ENCODE peak calls at places on chromosomes 11 and 22, in six cellular contexts. H is heart left ventricle; L is naive thymus-derived CD4-positive, alpha-beta T cell; O is IMR-90; I is Peyer's patch; S is mesendoderm. C is an unnamed sample. For H3K36me3, the result is how much of the 10 kb centered on the place peaks cover.

GRCh38 chr22:29011868-29012428 is 49.7 kb downstream of the C22orf31 start:
- DNase-seq in H (no peak), L (no peak), O (no peak), I (no peak), S (no peak), C (no peak)

GRCh38 chr22:23376256-23376655 is 195.9 kb downstream of the BCR start:
- DNase-seq in H (no peak), L (peak), O (no peak), I (peak), S (peak), C (no peak)

GRCh38 chr11:63866211-63866610 is 27.3 kb downstream of the MARK2 start:
- DNase-seq in H (no peak), L (peak), O (peak), I (no peak), S (no peak), C (peak)

GRCh38 chr11:107282195-107282594 is 175.4 kb downstream of the CWF19L2 start:
- DNase-seq in H (no peak), L (no peak), O (no peak), I (no peak), S (no peak), C (no peak)

GRCh38 chr11:103552086-103552485 is 442.9 kb downstream of the DYNC2H1 start:
- DNase-seq in H (no peak), L (no peak), O (no peak), I (no peak), S (no peak), C (no peak)

GRCh38 chr11:63277345-63277943 is 34.0 kb upstream of the SLC22A25 start:
- DNase-seq in H (no peak), L (peak), O (no peak), I (no peak), S (peak), C (no peak)

GRCh38 chr11:9922806-9923205 is 258.9 kb downstream of the SWAP70 start:
- DNase-seq in H (no peak), L (no peak), O (no peak), I (no peak), S (peak), C (no peak)

GRCh38 chr11:66333220-66333877 is 2.9 kb downstream of the RIN1 start:
- DNase-seq in H (no peak), L (no peak), O (no peak), I (no peak), S (no peak), C (no peak)

GRCh38 chr11:14907411-14908213 is 15.6 kb upstream of the CYP2R1 start:
- DNase-seq in H (peak), L (peak), O (peak), I (peak), S (peak), C (peak)

GRCh38 chr22:26585104-26585790 is 4.7 kb downstream of the TPST2 start:
- DNase-seq in H (peak), L (no peak), O (peak), I (no peak), S (no peak), C (peak)

DNA sequence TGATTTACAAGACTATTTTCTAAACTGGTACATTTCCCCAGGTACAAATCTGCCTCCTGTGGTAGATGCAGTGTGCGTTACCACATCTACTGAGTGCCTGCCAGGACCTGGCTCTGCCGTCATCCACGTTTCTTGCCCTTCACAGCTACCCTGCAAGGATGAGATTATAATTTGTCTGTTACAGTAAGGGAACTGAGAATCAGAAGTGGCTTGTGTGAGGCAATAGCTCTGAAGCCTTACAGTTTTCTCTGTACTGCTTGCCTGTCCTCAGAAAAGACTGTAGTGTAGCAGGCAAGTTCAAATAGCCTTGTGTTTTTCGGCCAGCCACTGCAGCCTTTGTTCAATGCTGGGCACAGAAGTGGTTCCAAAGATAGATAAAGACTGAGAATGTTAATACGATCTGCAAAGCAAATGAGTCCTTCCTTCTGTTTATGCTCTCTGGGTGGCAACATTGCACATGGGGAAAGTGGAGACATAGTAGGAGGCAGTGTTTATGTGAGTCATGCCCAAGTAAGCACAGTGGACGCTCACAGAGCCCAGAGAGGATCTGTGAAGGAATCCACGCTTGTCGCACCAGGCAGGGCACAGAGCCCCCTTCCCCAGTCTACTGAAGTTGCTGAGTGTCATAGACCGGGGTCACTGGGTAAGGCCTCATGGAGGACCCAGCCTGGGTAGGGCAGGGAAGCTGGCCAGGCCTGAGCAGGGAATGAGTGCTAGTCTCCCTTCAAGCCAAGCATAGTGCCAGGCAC is 49.1 kb downstream of the MICAL2 start:
- DNase-seq in H (no peak), L (no peak), O (peak), I (no peak), S (no peak), C (no peak)
- H3K36me3 ChIP-seq in H (under half), L (under half), O (under half), I (under half), S (under half), C (under half)

DNA sequence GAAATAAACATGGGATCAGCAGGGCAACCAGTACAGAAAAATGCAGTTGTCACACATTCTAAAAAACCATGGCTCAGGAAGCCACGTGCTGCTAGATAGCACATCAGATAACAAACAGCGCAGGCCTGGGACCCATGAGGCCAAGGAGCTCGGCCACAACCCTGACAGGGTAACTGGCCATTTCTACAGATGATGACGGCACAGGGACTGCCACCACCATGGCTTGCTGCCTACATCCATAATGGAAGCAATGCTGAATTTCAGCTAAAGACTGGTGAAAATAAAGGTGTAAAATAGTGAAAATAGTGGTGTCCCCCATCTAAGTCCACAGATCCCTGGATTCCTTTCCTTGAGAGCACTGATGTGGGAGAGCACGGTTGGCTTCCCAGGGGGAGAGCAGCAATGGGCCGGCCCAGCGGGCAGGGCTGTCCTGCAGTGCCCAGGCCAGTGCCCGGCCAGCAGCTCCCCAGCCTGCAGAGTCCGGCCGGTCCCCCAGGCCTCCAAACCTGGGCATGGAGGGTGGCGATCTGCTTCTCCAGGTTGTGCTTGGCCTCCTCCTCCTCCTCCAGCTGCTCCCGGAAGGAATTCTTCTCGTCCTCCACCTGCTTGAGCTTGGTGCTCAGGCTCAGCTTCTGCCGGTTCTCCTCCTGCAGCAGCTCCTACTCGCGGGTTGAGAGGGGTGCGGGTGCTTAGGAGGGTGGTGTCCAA is 40.0 kb downstream of the APOL1 start:
- DNase-seq in H (no peak), L (no peak), O (no peak), I (peak), S (no peak), C (peak)
- H3K36me3 ChIP-seq in H (half or more), L (half or more), O (half or more), I (half or more), S (half or more), C (half or more)

DNA sequence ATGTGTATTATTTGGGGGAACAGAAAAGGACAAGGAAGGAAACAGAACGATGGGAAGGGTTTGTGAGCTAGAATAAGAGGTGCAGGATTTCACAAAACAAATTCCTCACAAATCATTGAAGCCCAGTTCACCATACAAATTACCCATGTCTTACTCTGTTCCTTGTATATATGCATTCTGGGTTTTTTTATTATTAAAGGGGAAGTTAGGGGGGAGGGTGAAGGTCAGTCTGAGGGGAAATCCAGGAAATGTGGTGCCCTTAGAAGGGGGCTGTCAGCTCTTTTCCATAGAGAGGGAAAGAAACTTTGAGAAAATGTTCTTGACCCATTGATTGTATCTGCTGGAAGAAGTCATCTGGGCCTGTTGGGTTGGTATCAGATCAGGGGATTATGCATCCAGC is 90.8 kb downstream of the RNF169 start:
- DNase-seq in H (no peak), L (no peak), O (no peak), I (no peak), S (no peak), C (no peak)
- H3K36me3 ChIP-seq in H (half or more), L (under half), O (half or more), I (half or more), S (under half), C (half or more)

GRCh38 chr11:6486256-6486655 is 5.0 kb downstream of the TIMM10B start:
- DNase-seq in H (no peak), L (no peak), O (no peak), I (no peak), S (no peak), C (no peak)
- H3K36me3 ChIP-seq in H (half or more), L (under half), O (under half), I (under half), S (under half), C (half or more)

GRCh38 chr11:32100495-32100894 is 9.6 kb downstream of the RCN1 start:
- DNase-seq in H (no peak), L (no peak), O (peak), I (no peak), S (no peak), C (no peak)
- H3K36me3 ChIP-seq in H (half or more), L (under half), O (half or more), I (half or more), S (under half), C (half or more)

GRCh38 chr22:19975707-19976035 is 34.1 kb upstream of the TXNRD2 start:
- DNase-seq in H (no peak), L (no peak), O (no peak), I (no peak), S (no peak), C (no peak)

GRCh38 chr22:19974935-19975706 is 33.5 kb upstream of the TXNRD2 start:
- DNase-seq in H (no peak), L (no peak), O (no peak), I (no peak), S (peak), C (no peak)

GRCh38 chr22:19973551-19974183 is 32.0 kb upstream of the TXNRD2 start:
- DNase-seq in H (no peak), L (no peak), O (no peak), I (no peak), S (no peak), C (no peak)

GRCh38 chr22:19972652-19973550 is 31.3 kb upstream of the TXNRD2 start:
- DNase-seq in H (no peak), L (no peak), O (no peak), I (no peak), S (no peak), C (no peak)

DNA sequence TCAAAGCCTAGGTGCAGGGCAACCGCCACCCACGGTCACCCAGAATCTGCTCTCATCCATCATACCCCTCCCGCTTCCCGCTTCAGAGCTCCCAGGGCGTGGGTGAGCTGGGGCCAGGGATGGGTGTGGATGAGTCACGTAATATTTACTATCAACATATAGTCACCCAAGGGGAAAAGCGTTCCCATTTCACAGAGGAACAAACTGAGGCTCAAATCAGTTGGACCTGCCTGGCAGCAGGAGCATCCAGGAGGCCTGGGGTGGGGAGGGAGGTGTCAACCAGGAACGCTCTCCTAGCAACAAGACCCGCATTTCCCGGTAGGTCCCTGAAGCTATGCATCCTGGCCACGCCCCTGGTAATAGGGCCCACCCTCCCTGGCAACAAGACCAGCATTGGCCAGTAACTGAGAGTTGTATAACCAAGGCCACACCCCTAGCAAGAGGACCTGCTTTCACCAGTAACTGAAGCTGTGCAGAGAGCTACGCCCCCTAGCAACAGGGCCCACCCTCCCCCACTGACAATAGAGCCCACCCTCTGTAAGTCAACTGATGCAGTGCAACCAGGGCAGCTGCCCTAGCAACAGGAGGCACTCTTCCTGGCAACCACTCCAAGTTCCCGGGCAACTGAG is 32.7 kb upstream of the TXNRD2 start:
- DNase-seq in H (no peak), L (no peak), O (peak), I (no peak), S (peak), C (no peak)
- H3K36me3 ChIP-seq in H (half or more), L (under half), O (under half), I (under half), S (under half), C (half or more)

DNA sequence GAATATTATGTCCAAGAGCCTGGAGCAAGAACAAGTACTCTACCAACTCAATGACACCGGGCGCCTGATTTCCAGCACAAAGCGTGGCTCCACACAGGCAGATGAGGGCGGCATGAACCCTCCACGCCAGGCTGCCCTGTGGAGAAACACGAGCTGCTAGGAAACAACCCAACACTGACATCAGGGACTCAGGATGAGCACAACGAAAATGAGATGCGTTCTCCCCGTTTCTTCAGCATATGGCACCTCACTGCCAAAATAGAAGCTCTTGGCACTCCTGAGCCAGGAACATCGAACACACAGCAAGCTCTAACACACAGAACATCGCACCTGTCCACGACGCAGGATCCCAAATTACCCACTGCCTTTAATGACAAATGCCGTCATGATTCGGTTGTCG is 68.3 kb downstream of the NCAPD3 start:
- DNase-seq in H (no peak), L (no peak), O (no peak), I (no peak), S (no peak), C (no peak)
- H3K36me3 ChIP-seq in H (half or more), L (under half), O (under half), I (under half), S (under half), C (half or more)

GRCh38 chr11:95821640-95822039 is 31.3 kb downstream of the CEP57 start:
- DNase-seq in H (no peak), L (no peak), O (peak), I (no peak), S (no peak), C (no peak)
- H3K36me3 ChIP-seq in H (half or more), L (under half), O (under half), I (under half), S (under half), C (half or more)

GRCh38 chr22:48691431-48691851 is 1136.2 kb downstream of the BRD1 start:
- DNase-seq in H (no peak), L (no peak), O (no peak), I (no peak), S (no peak), C (no peak)

GRCh38 chr22:48688366-48688765 is 1139.3 kb downstream of the BRD1 start:
- DNase-seq in H (no peak), L (no peak), O (no peak), I (no peak), S (no peak), C (peak)

GRCh38 chr22:48692734-48693376 is 1134.8 kb downstream of the BRD1 start:
- DNase-seq in H (no peak), L (no peak), O (no peak), I (no peak), S (no peak), C (no peak)

GRCh38 chr22:48689206-48689605 is 1138.5 kb downstream of the BRD1 start:
- DNase-seq in H (no peak), L (no peak), O (no peak), I (no peak), S (no peak), C (no peak)

DNA sequence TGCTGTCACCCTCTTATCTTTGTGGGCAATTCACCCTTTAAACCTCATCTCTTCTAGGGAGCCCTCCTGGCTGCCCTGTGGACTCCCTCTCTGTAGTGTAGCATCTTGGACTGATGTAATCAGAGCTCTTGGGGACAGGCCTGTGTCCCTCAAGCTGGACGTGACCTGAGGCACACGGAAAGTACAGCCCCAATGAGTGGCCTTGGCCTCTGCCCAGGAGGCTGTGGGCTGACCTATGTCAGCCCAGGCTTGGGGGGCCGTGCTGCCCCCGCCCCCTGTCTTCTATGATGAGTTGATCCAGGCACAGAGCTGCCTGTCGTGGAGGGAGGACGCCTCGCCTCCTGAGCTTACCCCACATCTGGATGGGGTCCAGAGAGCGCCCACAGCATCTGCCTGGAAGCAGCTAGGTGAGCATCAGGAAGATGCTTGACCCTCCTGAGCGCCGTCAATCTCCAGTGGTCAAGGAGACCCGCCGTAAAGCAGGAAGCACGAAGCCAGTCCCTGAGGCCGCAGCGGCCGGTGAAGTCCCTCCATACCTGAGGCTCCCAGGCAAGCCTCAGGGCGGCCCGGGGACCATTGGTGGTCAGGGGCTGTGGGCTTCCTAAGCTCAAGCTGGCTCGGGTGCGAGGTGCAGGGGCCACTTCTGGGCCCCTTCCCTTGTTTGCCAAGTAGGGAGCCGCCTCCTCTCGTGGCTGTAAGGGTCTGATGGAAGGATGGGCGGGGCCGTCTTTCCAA is 1136.9 kb downstream of the BRD1 start:
- DNase-seq in H (no peak), L (no peak), O (no peak), I (no peak), S (no peak), C (no peak)
- H3K36me3 ChIP-seq in H (under half), L (under half), O (under half), I (under half), S (under half), C (under half)